ENCODE peak calls at places on chromosome 5, in nine cellular contexts. K, Z, D, H, J, R, P, F and E are unnamed samples.
A peak's percentile ranks its signal among the peaks of the same experiment; 100 is the strongest.

GRCh38 chr5:120134944-120135343 is 329.2 kb upstream of the PRR16 start:
- DNase-seq in P (no peak), D (no peak), Z (no peak), R (peak; percentile 46), F (no peak), J (no peak), H (no peak), K (no peak), E (no peak)

GRCh38 chr5:123163225-123163876 is 74.3 kb downstream of the PRDM6 start:
- DNase-seq in J (no peak), Z (no peak), P (no peak), F (no peak), D (no peak), K (no peak), R (no peak), H (no peak), E (no peak)

GRCh38 chr5:95901676-95902646 is 59.7 kb downstream of the ELL2 start:
- DNase-seq in H (no peak), K (no peak), Z (no peak), P (no peak), D (peak; percentile 75), F (peak; percentile 53), J (no peak), R (peak; percentile 89), E (no peak)

GRCh38 chr5:80181618-80182211 is 74.1 kb downstream of the SERINC5 start:
- DNase-seq in J (peak; percentile 54), F (no peak), D (peak; percentile 53), P (peak; percentile 94), Z (peak; percentile 89), K (no peak), H (no peak), R (no peak), E (no peak)

GRCh38 chr5:130720355-130720754 is 444.7 kb downstream of the HINT1 start:
- DNase-seq in J (no peak), P (no peak), K (no peak), D (peak; percentile 27), H (no peak), Z (no peak), F (peak; percentile 41), R (no peak), E (no peak)

GRCh38 chr5:151520294-151520693 is 70.8 kb downstream of the FAT2 start:
- DNase-seq in Z (no peak), K (no peak), P (no peak), D (no peak), F (no peak), R (no peak), H (no peak), J (no peak), E (no peak)

GRCh38 chr5:178350361-178351220 is 118.0 kb upstream of the PHYKPL start:
- DNase-seq in Z (no peak), D (no peak), H (no peak), J (peak; percentile 46), K (peak; percentile 45), P (no peak), F (no peak), R (no peak), E (no peak)

GRCh38 chr5:178207183-178207916 is 3.0 kb downstream of the HNRNPAB start:
- DNase-seq in P (peak; percentile 81), D (peak; percentile 73), J (peak; percentile 73), K (peak; percentile 48), H (no peak), F (no peak), Z (peak; percentile 89), R (peak; percentile 67), E (peak; percentile 60)

GRCh38 chr5:167524941-167525485 is 766.4 kb upstream of the WWC1 start:
- DNase-seq in P (no peak), F (no peak), R (no peak), H (no peak), Z (no peak), K (no peak), J (no peak), D (no peak), E (no peak)

GRCh38 chr5:160792281-160792680 is 59.7 kb downstream of the ATP10B start:
- DNase-seq in F (no peak), H (no peak), R (no peak), P (no peak), D (no peak), J (peak; percentile 8), Z (no peak), K (no peak), E (no peak)

GRCh38 chr5:123116063-123116462 is 27.0 kb downstream of the PRDM6 start:
- DNase-seq in H (no peak), P (no peak), F (peak; percentile 29), Z (no peak), D (no peak), J (no peak), K (peak; percentile 69), R (peak; percentile 43), E (no peak)

GRCh38 chr5:160221082-160221481 is 8.2 kb upstream of the FABP6 start:
- DNase-seq in R (no peak), P (no peak), Z (no peak), D (no peak), J (no peak), H (no peak), F (no peak), K (no peak), E (no peak)

GRCh38 chr5:108919591-108920326 is 172.1 kb downstream of the FER start:
- DNase-seq in Z (no peak), K (no peak), R (no peak), P (no peak), J (no peak), F (no peak), D (no peak), H (no peak), E (no peak)

GRCh38 chr5:86909461-86909881 is 291.7 kb downstream of the COX7C start:
- DNase-seq in P (no peak), R (peak; percentile 75), Z (no peak), H (no peak), F (peak; percentile 94), K (no peak), J (no peak), D (peak; percentile 69), E (no peak)

DNA sequence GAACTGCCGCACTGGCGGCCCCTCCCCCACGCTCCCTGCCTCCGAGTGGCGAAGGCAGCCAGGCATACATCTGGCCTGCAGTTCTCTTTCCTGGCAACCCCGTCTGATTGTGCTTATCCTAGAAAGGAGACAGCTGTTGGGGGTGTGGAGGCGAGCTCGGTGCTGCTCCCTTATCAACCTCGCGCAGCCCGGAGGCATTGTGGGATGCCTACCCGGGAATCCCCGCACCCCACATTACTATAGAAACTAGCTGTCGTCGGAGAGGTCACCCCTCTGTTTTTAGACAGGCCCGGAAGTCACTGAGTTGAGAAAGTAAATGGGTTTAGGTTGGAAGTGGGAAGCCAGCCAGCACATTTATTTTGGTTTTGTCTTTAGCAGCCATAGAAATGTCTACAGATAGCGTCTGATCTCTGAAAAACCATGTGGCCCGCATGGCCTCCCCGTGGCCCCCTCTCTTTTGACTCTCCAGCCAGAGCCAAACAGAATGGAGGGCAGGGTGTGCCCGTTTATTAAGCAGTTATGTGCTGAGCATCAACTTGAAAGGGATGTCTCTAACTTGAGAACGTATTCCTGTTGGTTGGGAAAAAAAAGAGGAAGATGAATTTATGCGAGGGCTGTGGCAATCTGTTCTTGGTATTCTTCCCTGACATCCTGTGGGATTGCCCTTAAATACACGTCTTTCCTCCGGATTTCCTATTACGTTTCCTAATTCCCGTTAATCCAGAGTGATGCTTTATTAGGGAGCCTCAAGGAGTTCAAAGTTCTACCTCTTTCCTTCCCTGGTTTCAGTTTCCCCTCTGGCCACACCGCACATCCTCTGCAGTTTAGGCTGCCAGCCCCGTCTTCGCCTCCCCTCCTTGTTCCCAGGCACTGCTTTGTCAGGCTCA is 3.9 kb downstream of the STC2 start:
- DNase-seq in H (peak; percentile 90), D (peak; percentile 68), R (peak; percentile 89), J (no peak), F (peak; percentile 83), Z (peak; percentile 83), P (no peak), K (peak; percentile 90), E (peak; percentile 85)
- H3K4me3 ChIP-seq in H (peak overlapping the region; percentile 40), D (peak overlapping the region; percentile 29), R (peak overlapping the region; percentile 89), J (no peak overlapping the region), F (no peak overlapping the region), Z (no peak overlapping the region), P (no peak overlapping the region), K (no peak overlapping the region), E (peak overlapping the region; percentile 27)

GRCh38 chr5:133818869-133819600 is 149.4 kb downstream of the C5orf15 start:
- DNase-seq in F (no peak), R (no peak), H (no peak), P (no peak), Z (no peak), K (peak; percentile 49), D (no peak), J (no peak), E (no peak)
- H3K27ac ChIP-seq in F (no peak overlapping the region), R (no peak overlapping the region), H (peak overlapping the region; percentile 72), P (no peak overlapping the region), Z (no peak overlapping the region), K (no peak overlapping the region), D (no peak overlapping the region), J (no peak overlapping the region), E (no peak overlapping the region)

DNA sequence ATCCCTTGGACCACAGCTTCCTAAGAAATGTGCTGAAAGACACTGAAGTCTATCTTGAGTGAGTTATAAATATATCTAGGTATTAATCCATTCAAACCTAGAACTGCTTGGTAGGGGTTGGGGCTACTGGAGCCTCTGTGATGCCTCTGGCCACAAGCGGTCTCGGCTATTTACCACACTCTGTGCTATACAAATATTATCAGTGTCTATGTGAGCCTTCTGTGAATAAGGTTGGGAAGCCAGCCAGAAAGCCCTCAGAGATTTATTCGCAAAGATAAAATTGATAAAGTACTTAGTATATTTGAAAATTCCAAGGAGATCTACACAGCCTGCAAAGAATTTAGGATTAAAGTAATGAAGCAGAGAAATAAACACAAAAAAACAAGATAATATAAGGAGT is 41.4 kb downstream of the LIFR start:
- DNase-seq in R (no peak), D (no peak), K (no peak), P (no peak), F (no peak), Z (no peak), H (no peak), J (no peak), E (no peak)
- H3K4me3 ChIP-seq in R (no peak overlapping the region), D (no peak overlapping the region), K (no peak overlapping the region), P (no peak overlapping the region), F (no peak overlapping the region), Z (no peak overlapping the region), H (no peak overlapping the region), J (no peak overlapping the region), E (no peak overlapping the region)

GRCh38 chr5:68272289-68272688 is 56.7 kb downstream of the PIK3R1 start:
- DNase-seq in J (no peak), H (no peak), F (peak; percentile 4), D (no peak), P (no peak), R (peak; percentile 17), K (no peak), Z (no peak), E (no peak)

GRCh38 chr5:68270576-68270975 is 55.0 kb downstream of the PIK3R1 start:
- DNase-seq in D (no peak), J (no peak), P (no peak), K (no peak), Z (no peak), F (no peak), R (no peak), H (no peak), E (no peak)

GRCh38 chr5:68268363-68269130 is 53.0 kb downstream of the PIK3R1 start:
- DNase-seq in P (no peak), J (no peak), Z (no peak), K (no peak), F (no peak), H (no peak), R (no peak), D (no peak), E (no peak)

GRCh38 chr5:68269820-68270219 is 54.3 kb downstream of the PIK3R1 start:
- DNase-seq in P (no peak), R (no peak), K (no peak), Z (no peak), F (no peak), H (no peak), J (no peak), D (no peak), E (no peak)

GRCh38 chr5:68271124-68271523 is 55.6 kb downstream of the PIK3R1 start:
- DNase-seq in H (no peak), P (no peak), R (no peak), F (no peak), D (no peak), Z (no peak), J (no peak), K (no peak), E (no peak)
- H3K27ac ChIP-seq in H (peak overlapping the region; percentile 91), P (no peak overlapping the region), R (no peak overlapping the region), F (no peak overlapping the region), D (no peak overlapping the region), Z (no peak overlapping the region), J (no peak overlapping the region), K (no peak overlapping the region), E (no peak overlapping the region)